ENCODE peak calls at places on chromosomes 11 and 22, in seven cellular contexts. One of them, this sample, is unnamed.

GRCh38 chr22:27919943-27920755 is 1.1 kb upstream of the PITPNB start:
- DNase-seq in tibial artery: peak
- DNase-seq in mammary epithelial cell: peak
- DNase-seq in activated CD4-positive, alpha-beta T cell treated with anti-CD3 and anti-CD28 coated beads, Interleukin-2, amount 50 U/mL, for 48 hours: no peak
- DNase-seq in WTC11: no peak
- DNase-seq in iPS-NIHi11: peak
- DNase-seq in stimulated activated CD4-positive, alpha-beta T cell treated with anti-CD3 and anti-CD28 coated beads, Interleukin-12 subunit alpha, Interleukin-12 subunit beta, amount 100 ng/mL, for 24 hours: no peak
- DNase-seq in this sample: no peak

GRCh38 chr11:1484061-1484671 is 2.4 kb downstream of the MOB2 start:
- DNase-seq in tibial artery: peak
- DNase-seq in mammary epithelial cell: no peak
- DNase-seq in activated CD4-positive, alpha-beta T cell treated with anti-CD3 and anti-CD28 coated beads, Interleukin-2, amount 50 U/mL, for 48 hours: no peak
- DNase-seq in WTC11: no peak
- DNase-seq in iPS-NIHi11: no peak
- DNase-seq in stimulated activated CD4-positive, alpha-beta T cell treated with anti-CD3 and anti-CD28 coated beads, Interleukin-12 subunit alpha, Interleukin-12 subunit beta, amount 100 ng/mL, for 24 hours: no peak
- DNase-seq in this sample: peak

GRCh38 chr22:41022470-41023298 is 69.7 kb upstream of the EP300 start:
- DNase-seq in tibial artery: peak
- DNase-seq in mammary epithelial cell: peak
- DNase-seq in activated CD4-positive, alpha-beta T cell treated with anti-CD3 and anti-CD28 coated beads, Interleukin-2, amount 50 U/mL, for 48 hours: peak
- DNase-seq in WTC11: peak
- DNase-seq in iPS-NIHi11: peak
- DNase-seq in stimulated activated CD4-positive, alpha-beta T cell treated with anti-CD3 and anti-CD28 coated beads, Interleukin-12 subunit alpha, Interleukin-12 subunit beta, amount 100 ng/mL, for 24 hours: peak
- DNase-seq in this sample: peak

GRCh38 chr11:94194712-94195111 is 66.1 kb downstream of the PANX1 start:
- DNase-seq in tibial artery: no peak
- DNase-seq in mammary epithelial cell: peak
- DNase-seq in activated CD4-positive, alpha-beta T cell treated with anti-CD3 and anti-CD28 coated beads, Interleukin-2, amount 50 U/mL, for 48 hours: no peak
- DNase-seq in WTC11: no peak
- DNase-seq in iPS-NIHi11: no peak
- DNase-seq in stimulated activated CD4-positive, alpha-beta T cell treated with anti-CD3 and anti-CD28 coated beads, Interleukin-12 subunit alpha, Interleukin-12 subunit beta, amount 100 ng/mL, for 24 hours: no peak
- DNase-seq in this sample: no peak

GRCh38 chr11:96264364-96264763 is 78.6 kb downstream of the MAML2 start:
- DNase-seq in tibial artery: no peak
- DNase-seq in mammary epithelial cell: no peak
- DNase-seq in activated CD4-positive, alpha-beta T cell treated with anti-CD3 and anti-CD28 coated beads, Interleukin-2, amount 50 U/mL, for 48 hours: no peak
- DNase-seq in WTC11: no peak
- DNase-seq in iPS-NIHi11: no peak
- DNase-seq in stimulated activated CD4-positive, alpha-beta T cell treated with anti-CD3 and anti-CD28 coated beads, Interleukin-12 subunit alpha, Interleukin-12 subunit beta, amount 100 ng/mL, for 24 hours: no peak
- DNase-seq in this sample: no peak

GRCh38 chr11:35427158-35427557 is 7.8 kb upstream of the SLC1A2 start:
- DNase-seq in tibial artery: no peak
- DNase-seq in mammary epithelial cell: no peak
- DNase-seq in activated CD4-positive, alpha-beta T cell treated with anti-CD3 and anti-CD28 coated beads, Interleukin-2, amount 50 U/mL, for 48 hours: no peak
- DNase-seq in WTC11: no peak
- DNase-seq in iPS-NIHi11: no peak
- DNase-seq in stimulated activated CD4-positive, alpha-beta T cell treated with anti-CD3 and anti-CD28 coated beads, Interleukin-12 subunit alpha, Interleukin-12 subunit beta, amount 100 ng/mL, for 24 hours: no peak
- DNase-seq in this sample: no peak

GRCh38 chr22:36339171-36340065 is 48.3 kb downstream of the MYH9 start:
- DNase-seq in tibial artery: no peak
- DNase-seq in mammary epithelial cell: peak
- DNase-seq in activated CD4-positive, alpha-beta T cell treated with anti-CD3 and anti-CD28 coated beads, Interleukin-2, amount 50 U/mL, for 48 hours: peak
- DNase-seq in WTC11: no peak
- DNase-seq in iPS-NIHi11: no peak
- DNase-seq in stimulated activated CD4-positive, alpha-beta T cell treated with anti-CD3 and anti-CD28 coated beads, Interleukin-12 subunit alpha, Interleukin-12 subunit beta, amount 100 ng/mL, for 24 hours: no peak
- DNase-seq in this sample: no peak

GRCh38 chr11:110425751-110426545 is 3.8 kb upstream of the FDX1 start:
- DNase-seq in tibial artery: no peak
- DNase-seq in mammary epithelial cell: no peak
- DNase-seq in activated CD4-positive, alpha-beta T cell treated with anti-CD3 and anti-CD28 coated beads, Interleukin-2, amount 50 U/mL, for 48 hours: no peak
- DNase-seq in WTC11: no peak
- DNase-seq in iPS-NIHi11: peak
- DNase-seq in stimulated activated CD4-positive, alpha-beta T cell treated with anti-CD3 and anti-CD28 coated beads, Interleukin-12 subunit alpha, Interleukin-12 subunit beta, amount 100 ng/mL, for 24 hours: no peak
- DNase-seq in this sample: no peak

GRCh38 chr11:44776840-44777536 is 50.2 kb downstream of the TSPAN18 start:
- DNase-seq in tibial artery: peak
- DNase-seq in mammary epithelial cell: no peak
- DNase-seq in activated CD4-positive, alpha-beta T cell treated with anti-CD3 and anti-CD28 coated beads, Interleukin-2, amount 50 U/mL, for 48 hours: no peak
- DNase-seq in WTC11: no peak
- DNase-seq in iPS-NIHi11: no peak
- DNase-seq in stimulated activated CD4-positive, alpha-beta T cell treated with anti-CD3 and anti-CD28 coated beads, Interleukin-12 subunit alpha, Interleukin-12 subunit beta, amount 100 ng/mL, for 24 hours: no peak
- DNase-seq in this sample: no peak

GRCh38 chr11:69470301-69470700 is 11.2 kb upstream of the LINC01488 start:
- DNase-seq in tibial artery: no peak
- DNase-seq in mammary epithelial cell: no peak
- DNase-seq in activated CD4-positive, alpha-beta T cell treated with anti-CD3 and anti-CD28 coated beads, Interleukin-2, amount 50 U/mL, for 48 hours: no peak
- DNase-seq in WTC11: no peak
- DNase-seq in iPS-NIHi11: no peak
- DNase-seq in stimulated activated CD4-positive, alpha-beta T cell treated with anti-CD3 and anti-CD28 coated beads, Interleukin-12 subunit alpha, Interleukin-12 subunit beta, amount 100 ng/mL, for 24 hours: no peak
- DNase-seq in this sample: peak

GRCh38 chr22:47210686-47211085 is 448.2 kb downstream of the TBC1D22A start:
- DNase-seq in tibial artery: no peak
- DNase-seq in mammary epithelial cell: no peak
- DNase-seq in activated CD4-positive, alpha-beta T cell treated with anti-CD3 and anti-CD28 coated beads, Interleukin-2, amount 50 U/mL, for 48 hours: no peak
- DNase-seq in WTC11: no peak
- DNase-seq in iPS-NIHi11: no peak
- DNase-seq in stimulated activated CD4-positive, alpha-beta T cell treated with anti-CD3 and anti-CD28 coated beads, Interleukin-12 subunit alpha, Interleukin-12 subunit beta, amount 100 ng/mL, for 24 hours: no peak
- DNase-seq in this sample: no peak

GRCh38 chr22:27740192-27740748 is 61.3 kb downstream of the MN1 start:
- DNase-seq in tibial artery: no peak
- DNase-seq in mammary epithelial cell: peak
- DNase-seq in activated CD4-positive, alpha-beta T cell treated with anti-CD3 and anti-CD28 coated beads, Interleukin-2, amount 50 U/mL, for 48 hours: no peak
- DNase-seq in WTC11: no peak
- DNase-seq in iPS-NIHi11: no peak
- DNase-seq in stimulated activated CD4-positive, alpha-beta T cell treated with anti-CD3 and anti-CD28 coated beads, Interleukin-12 subunit alpha, Interleukin-12 subunit beta, amount 100 ng/mL, for 24 hours: no peak
- DNase-seq in this sample: no peak

GRCh38 chr11:67436459-67437081 is 912 bp downstream of the PTPRCAP start:
- DNase-seq in tibial artery: no peak
- DNase-seq in mammary epithelial cell: no peak
- DNase-seq in activated CD4-positive, alpha-beta T cell treated with anti-CD3 and anti-CD28 coated beads, Interleukin-2, amount 50 U/mL, for 48 hours: peak
- DNase-seq in WTC11: peak
- DNase-seq in iPS-NIHi11: peak
- DNase-seq in stimulated activated CD4-positive, alpha-beta T cell treated with anti-CD3 and anti-CD28 coated beads, Interleukin-12 subunit alpha, Interleukin-12 subunit beta, amount 100 ng/mL, for 24 hours: peak
- DNase-seq in this sample: no peak

GRCh38 chr11:119155733-119156492 is 7.1 kb downstream of the ABCG4 start:
- DNase-seq in tibial artery: no peak
- DNase-seq in mammary epithelial cell: no peak
- DNase-seq in activated CD4-positive, alpha-beta T cell treated with anti-CD3 and anti-CD28 coated beads, Interleukin-2, amount 50 U/mL, for 48 hours: no peak
- DNase-seq in WTC11: peak
- DNase-seq in iPS-NIHi11: peak
- DNase-seq in stimulated activated CD4-positive, alpha-beta T cell treated with anti-CD3 and anti-CD28 coated beads, Interleukin-12 subunit alpha, Interleukin-12 subunit beta, amount 100 ng/mL, for 24 hours: no peak
- DNase-seq in this sample: no peak

GRCh38 chr11:106271686-106272085 is 194.2 kb downstream of the AASDHPPT start:
- DNase-seq in tibial artery: no peak
- DNase-seq in mammary epithelial cell: peak
- DNase-seq in activated CD4-positive, alpha-beta T cell treated with anti-CD3 and anti-CD28 coated beads, Interleukin-2, amount 50 U/mL, for 48 hours: no peak
- DNase-seq in WTC11: no peak
- DNase-seq in iPS-NIHi11: no peak
- DNase-seq in stimulated activated CD4-positive, alpha-beta T cell treated with anti-CD3 and anti-CD28 coated beads, Interleukin-12 subunit alpha, Interleukin-12 subunit beta, amount 100 ng/mL, for 24 hours: no peak
- DNase-seq in this sample: no peak

GRCh38 chr11:35954205-35954604 is 10.3 kb downstream of the LDLRAD3 start:
- DNase-seq in tibial artery: no peak
- DNase-seq in mammary epithelial cell: no peak
- DNase-seq in activated CD4-positive, alpha-beta T cell treated with anti-CD3 and anti-CD28 coated beads, Interleukin-2, amount 50 U/mL, for 48 hours: no peak
- DNase-seq in WTC11: no peak
- DNase-seq in iPS-NIHi11: no peak
- DNase-seq in stimulated activated CD4-positive, alpha-beta T cell treated with anti-CD3 and anti-CD28 coated beads, Interleukin-12 subunit alpha, Interleukin-12 subunit beta, amount 100 ng/mL, for 24 hours: no peak
- DNase-seq in this sample: no peak

GRCh38 chr22:21823740-21824438 is 43.6 kb downstream of the MAPK1 start:
- DNase-seq in tibial artery: no peak
- DNase-seq in mammary epithelial cell: no peak
- DNase-seq in activated CD4-positive, alpha-beta T cell treated with anti-CD3 and anti-CD28 coated beads, Interleukin-2, amount 50 U/mL, for 48 hours: no peak
- DNase-seq in WTC11: no peak
- DNase-seq in iPS-NIHi11: no peak
- DNase-seq in stimulated activated CD4-positive, alpha-beta T cell treated with anti-CD3 and anti-CD28 coated beads, Interleukin-12 subunit alpha, Interleukin-12 subunit beta, amount 100 ng/mL, for 24 hours: no peak
- DNase-seq in this sample: no peak

GRCh38 chr11:47551086-47551485 is 1.8 kb downstream of the CELF1 start:
- DNase-seq in tibial artery: no peak
- DNase-seq in mammary epithelial cell: peak
- DNase-seq in activated CD4-positive, alpha-beta T cell treated with anti-CD3 and anti-CD28 coated beads, Interleukin-2, amount 50 U/mL, for 48 hours: no peak
- DNase-seq in WTC11: no peak
- DNase-seq in iPS-NIHi11: peak
- DNase-seq in stimulated activated CD4-positive, alpha-beta T cell treated with anti-CD3 and anti-CD28 coated beads, Interleukin-12 subunit alpha, Interleukin-12 subunit beta, amount 100 ng/mL, for 24 hours: no peak
- DNase-seq in this sample: no peak

GRCh38 chr11:103731681-103732080 is 304.8 kb upstream of the DDI1 start:
- DNase-seq in tibial artery: no peak
- DNase-seq in mammary epithelial cell: no peak
- DNase-seq in activated CD4-positive, alpha-beta T cell treated with anti-CD3 and anti-CD28 coated beads, Interleukin-2, amount 50 U/mL, for 48 hours: no peak
- DNase-seq in WTC11: no peak
- DNase-seq in iPS-NIHi11: no peak
- DNase-seq in stimulated activated CD4-positive, alpha-beta T cell treated with anti-CD3 and anti-CD28 coated beads, Interleukin-12 subunit alpha, Interleukin-12 subunit beta, amount 100 ng/mL, for 24 hours: no peak
- DNase-seq in this sample: no peak

GRCh38 chr11:134418119-134418840 is 6.2 kb upstream of the B3GAT1 start:
- DNase-seq in tibial artery: no peak
- DNase-seq in mammary epithelial cell: peak
- DNase-seq in activated CD4-positive, alpha-beta T cell treated with anti-CD3 and anti-CD28 coated beads, Interleukin-2, amount 50 U/mL, for 48 hours: no peak
- DNase-seq in WTC11: peak
- DNase-seq in iPS-NIHi11: no peak
- DNase-seq in stimulated activated CD4-positive, alpha-beta T cell treated with anti-CD3 and anti-CD28 coated beads, Interleukin-12 subunit alpha, Interleukin-12 subunit beta, amount 100 ng/mL, for 24 hours: no peak
- DNase-seq in this sample: no peak

GRCh38 chr22:31585161-31585859 is 76.7 kb downstream of the PISD start:
- DNase-seq in tibial artery: no peak
- DNase-seq in mammary epithelial cell: no peak
- DNase-seq in activated CD4-positive, alpha-beta T cell treated with anti-CD3 and anti-CD28 coated beads, Interleukin-2, amount 50 U/mL, for 48 hours: peak
- DNase-seq in WTC11: no peak
- DNase-seq in iPS-NIHi11: no peak
- DNase-seq in stimulated activated CD4-positive, alpha-beta T cell treated with anti-CD3 and anti-CD28 coated beads, Interleukin-12 subunit alpha, Interleukin-12 subunit beta, amount 100 ng/mL, for 24 hours: no peak
- DNase-seq in this sample: no peak